ENCODE peak calls at places on chromosomes 1 and 21, in nine cellular contexts. X, N, L, G, Q, W, P, F and T are unnamed samples.

GRCh38 chr1:154206212-154206611 is at the start of gene CFAP141:
- DNase-seq in X (no peak), N (no peak), L (no peak), G (no peak), Q (peak; percentile 37), W (peak; percentile 25), P (peak; percentile 42), F (no peak), T (peak; percentile 27)

GRCh38 chr21:45995686-45996179 is 14.2 kb downstream of the COL6A1 start:
- DNase-seq in X (no peak), N (no peak), L (peak; percentile 37), G (no peak), Q (peak; percentile 23), W (no peak), P (no peak), F (no peak), T (peak; percentile 47)

GRCh38 chr1:156012051-156012817 is 8.5 kb downstream of the SSR2 start:
- DNase-seq in X (no peak), N (no peak), L (no peak), G (peak; percentile 77), Q (no peak), W (no peak), P (no peak), F (no peak), T (no peak)

GRCh38 chr1:53478186-53478585 is 19.0 kb downstream of the DMRTB1 start:
- DNase-seq in X (no peak), N (no peak), L (no peak), G (no peak), Q (no peak), W (no peak), P (no peak), F (no peak), T (no peak)

GRCh38 chr1:198577444-198577843 is 37.0 kb upstream of the ATP6V1G3 start:
- DNase-seq in X (no peak), N (no peak), L (no peak), G (no peak), Q (peak; percentile 67), W (peak; percentile 97), P (no peak), F (no peak), T (no peak)

GRCh38 chr1:222618001-222618879 is at the start of gene MIA3:
- DNase-seq in X (peak; percentile 22), N (peak; percentile 76), L (no peak), G (peak; percentile 95), Q (peak; percentile 16), W (peak; percentile 27), P (peak; percentile 95), F (no peak), T (peak; percentile 82)

GRCh38 chr1:172041689-172042088 is 200.4 kb downstream of the DNM3 start:
- DNase-seq in X (peak; percentile 45), N (no peak), L (no peak), G (no peak), Q (peak; percentile 56), W (peak; percentile 46), P (no peak), F (no peak), T (no peak)

GRCh38 chr1:228483789-228484188 is 3.4 kb upstream of the RNF187 start:
- DNase-seq in X (no peak), N (no peak), L (no peak), G (no peak), Q (no peak), W (no peak), P (no peak), F (no peak), T (no peak)

GRCh38 chr1:156641761-156642264 is at the start of gene BCAN:
- DNase-seq in X (no peak), N (peak; percentile 73), L (peak; percentile 87), G (peak; percentile 74), Q (peak; percentile 27), W (no peak), P (no peak), F (peak; percentile 45), T (peak; percentile 41)

GRCh38 chr1:181134543-181135461 is 46.3 kb downstream of the IER5 start:
- DNase-seq in X (peak; percentile 75), N (no peak), L (no peak), G (peak; percentile 61), Q (peak; percentile 78), W (peak; percentile 89), P (no peak), F (no peak), T (peak; percentile 83)

GRCh38 chr1:163258181-163258580 is 55.5 kb upstream of the RGS5 start:
- DNase-seq in X (no peak), N (no peak), L (no peak), G (no peak), Q (peak; percentile 35), W (peak; percentile 70), P (no peak), F (no peak), T (no peak)

GRCh38 chr1:1678581-1679380 is 13.8 kb downstream of the SLC35E2B start:
- DNase-seq in X (no peak), N (peak; percentile 70), L (peak; percentile 78), G (peak; percentile 62), Q (no peak), W (no peak), P (peak; percentile 62), F (peak; percentile 15), T (peak; percentile 89)
- TF ChIP-seq CTCF in X (no peak), N (peak; percentile 43), L (peak; percentile 67), G (peak; percentile 73), Q (peak; percentile 55), W (no peak), P (peak; percentile 45), F (peak; percentile 31), T (peak; percentile 82)

DNA sequence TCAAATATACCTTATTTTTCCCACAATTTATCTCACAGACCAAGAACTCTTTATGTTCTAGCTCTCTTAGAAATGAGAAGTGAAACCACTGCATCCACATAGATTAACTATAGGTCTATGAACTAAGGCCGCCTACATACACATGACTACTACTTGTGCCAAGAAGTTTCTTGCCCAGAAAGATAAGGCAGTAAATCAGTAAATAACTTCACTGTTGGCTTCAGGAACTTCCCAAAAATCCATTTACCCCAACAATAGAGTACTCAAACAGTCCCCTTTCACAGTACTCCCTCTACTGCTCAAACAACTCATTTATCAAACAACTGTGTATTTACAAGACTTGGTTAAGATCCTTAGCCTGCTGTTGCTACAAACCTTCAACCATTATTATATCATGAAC is 96.5 kb downstream of the NME7 start:
- DNase-seq in X (no peak), N (no peak), L (no peak), G (peak; percentile 9), Q (peak; percentile 42), W (no peak), P (peak; percentile 22), F (no peak), T (no peak)
- TF ChIP-seq CTCF in X (no peak), N (no peak), L (peak; percentile 58), G (no peak), Q (peak; percentile 33), W (no peak), P (no peak), F (peak; percentile 24), T (no peak)

GRCh38 chr1:235838021-235838420 is 28.7 kb downstream of the LYST start:
- DNase-seq in X (no peak), N (no peak), L (no peak), G (no peak), Q (no peak), W (no peak), P (no peak), F (no peak), T (peak; percentile 45)

GRCh38 chr1:235841938-235842545 is 24.7 kb downstream of the LYST start:
- DNase-seq in X (no peak), N (no peak), L (no peak), G (peak; percentile 36), Q (no peak), W (no peak), P (no peak), F (no peak), T (no peak)

GRCh38 chr1:235844776-235845175 is 21.9 kb downstream of the LYST start:
- DNase-seq in X (no peak), N (no peak), L (no peak), G (no peak), Q (no peak), W (no peak), P (no peak), F (no peak), T (no peak)

GRCh38 chr1:235843458-235843857 is 23.2 kb downstream of the LYST start:
- DNase-seq in X (peak; percentile 24), N (no peak), L (no peak), G (peak; percentile 29), Q (peak; percentile 77), W (peak; percentile 35), P (peak; percentile 17), F (no peak), T (no peak)
- TF ChIP-seq CTCF in X (no peak), N (no peak), L (peak; percentile 73), G (peak; percentile 67), Q (peak; percentile 67), W (peak; percentile 56), P (peak; percentile 29), F (peak; percentile 67), T (peak; percentile 71)

GRCh38 chr1:40567819-40568218 is 36.4 kb downstream of the ZNF684 start:
- DNase-seq in X (no peak), N (no peak), L (no peak), G (no peak), Q (no peak), W (no peak), P (no peak), F (no peak), T (no peak)

GRCh38 chr1:40564506-40564905 is 33.1 kb downstream of the ZNF684 start:
- DNase-seq in X (no peak), N (no peak), L (no peak), G (no peak), Q (no peak), W (no peak), P (no peak), F (no peak), T (no peak)

GRCh38 chr1:40562185-40562584 is 30.7 kb downstream of the ZNF684 start:
- DNase-seq in X (no peak), N (no peak), L (no peak), G (no peak), Q (no peak), W (no peak), P (no peak), F (no peak), T (no peak)

GRCh38 chr1:40563266-40563665 is 31.8 kb downstream of the ZNF684 start:
- DNase-seq in X (no peak), N (no peak), L (no peak), G (no peak), Q (no peak), W (no peak), P (no peak), F (no peak), T (no peak)

DNA sequence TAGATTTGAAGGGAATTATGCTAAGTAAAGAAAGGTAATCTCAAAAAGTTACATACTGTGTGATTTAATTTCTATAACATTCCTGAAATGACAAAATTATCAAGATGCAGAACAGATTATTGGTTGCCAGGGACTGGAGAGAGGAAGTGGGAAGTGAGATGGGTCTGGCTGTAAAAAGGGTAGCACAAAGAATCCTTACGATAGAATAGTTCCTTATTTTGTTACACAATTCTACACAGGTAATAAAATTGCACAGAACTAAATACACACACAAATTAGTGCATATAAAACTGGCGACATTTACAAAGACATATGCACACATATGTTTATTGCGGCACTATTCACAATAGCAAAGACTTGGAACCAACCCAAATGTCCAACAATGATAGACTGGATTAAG is 33.5 kb downstream of the ZNF684 start:
- DNase-seq in X (no peak), N (no peak), L (no peak), G (no peak), Q (no peak), W (no peak), P (no peak), F (no peak), T (no peak)
- TF ChIP-seq CTCF in X (no peak), N (no peak), L (no peak), G (no peak), Q (no peak), W (no peak), P (no peak), F (no peak), T (no peak)

GRCh38 chr1:225883616-225884265 is 1.6 kb upstream of the TMEM63A start:
- DNase-seq in X (no peak), N (no peak), L (no peak), G (no peak), Q (no peak), W (no peak), P (peak; percentile 45), F (no peak), T (no peak)
- TF ChIP-seq CTCF in X (no peak), N (no peak), L (no peak), G (peak; percentile 10), Q (no peak), W (no peak), P (no peak), F (no peak), T (no peak)